ENCODE peak calls at places on chromosomes 13 and 19, in four cellular contexts. K is CD8-positive, alpha-beta memory T cell; L is NAMALWA; E is activated CD4-positive, alpha-beta T cell treated with anti-CD3 and anti-CD28 coated beads for 24 hours. P is an unnamed sample.
A peak's percentile ranks its signal among the peaks of the same experiment; 100 is the strongest.

GRCh38 chr13:72884111-72884510 is 102.2 kb downstream of the PIBF1 start:
- DNase-seq in K (no peak), L (no peak), E (no peak), P (no peak)

GRCh38 chr13:60433505-60433904 is 36.5 kb downstream of the TDRD3 start:
- DNase-seq in K (no peak), L (no peak), E (no peak), P (no peak)

GRCh38 chr13:94007072-94007471 is 472.4 kb downstream of the DCT start:
- DNase-seq in K (no peak), L (no peak), E (no peak), P (no peak)

GRCh38 chr13:111904701-111905608 is 162.0 kb upstream of the SOX1 start:
- DNase-seq in K (no peak), L (peak; percentile 51), E (no peak), P (no peak)

GRCh38 chr19:58395220-58395978 is at the start of gene RNF225:
- DNase-seq in K (no peak), L (no peak), E (no peak), P (no peak)

GRCh38 chr19:3269972-3270667 is 45.7 kb downstream of the CELF5 start:
- DNase-seq in K (no peak), L (no peak), E (no peak), P (no peak)

GRCh38 chr13:46735425-46735824 is 61.5 kb downstream of the ESD start:
- DNase-seq in K (no peak), L (no peak), E (no peak), P (no peak)

GRCh38 chr19:29040951-29041350 is 172.0 kb downstream of the UQCRFS1 start:
- DNase-seq in K (no peak), L (no peak), E (no peak), P (no peak)

GRCh38 chr13:20383058-20383457 is 142.6 kb downstream of the CRYL1 start:
- DNase-seq in K (no peak), L (no peak), E (no peak), P (no peak)

GRCh38 chr19:14318873-14319272 is 62.4 kb upstream of the ADGRE5 start:
- DNase-seq in K (no peak), L (no peak), E (no peak), P (no peak)

GRCh38 chr19:7489609-7490044 is 792 bp upstream of the PEX11G start:
- DNase-seq in K (no peak), L (no peak), E (no peak), P (no peak)

P was measured in GM12891.